ENCODE peak calls at places on chromosome 20, in seven cellular contexts. P is breast epithelium, Y is GM12878, F is esophagus muscularis mucosa, E is HCT116, O is endothelial cell of umbilical vein, C is stomach. T is an unnamed sample.
A peak's percentile ranks its signal among the peaks of the same experiment; 100 is the strongest.

GRCh38 chr20:41862023-41862422 is 243.8 kb upstream of the CHD6 start:
- DNase-seq in P (no peak), Y (no peak), F (no peak), E (no peak), O (no peak), C (no peak), T (no peak)

GRCh38 chr20:51696304-51697118 is 71.7 kb downstream of the ATP9A start:
- DNase-seq in P (no peak), Y (no peak), F (no peak), E (no peak), O (peak; percentile 65), C (no peak), T (no peak)

GRCh38 chr20:57659789-57660509 is 39.7 kb upstream of the ZBP1 start:
- DNase-seq in P (peak; percentile 30), Y (no peak), F (no peak), E (no peak), O (no peak), C (peak; percentile 18), T (no peak)

GRCh38 chr20:63025534-63026331 is 19.0 kb upstream of the BHLHE23 start:
- DNase-seq in P (no peak), Y (no peak), F (no peak), E (no peak), O (no peak), C (no peak), T (no peak)

GRCh38 chr20:15763344-15763743 is 809.9 kb downstream of the KIF16B start:
- DNase-seq in P (no peak), Y (no peak), F (no peak), E (no peak), O (no peak), C (no peak), T (no peak)

GRCh38 chr20:8153281-8153908 is 21.3 kb downstream of the PLCB1 start:
- DNase-seq in P (no peak), Y (peak; percentile 51), F (no peak), E (no peak), O (peak; percentile 88), C (no peak), T (no peak)

GRCh38 chr20:33016581-33017109 is 9.1 kb downstream of the BPIFB2 start:
- DNase-seq in P (no peak), Y (no peak), F (no peak), E (no peak), O (no peak), C (no peak), T (no peak)

GRCh38 chr20:36273414-36274247 is 32.5 kb upstream of the DLGAP4 start:
- DNase-seq in P (no peak), Y (no peak), F (no peak), E (peak; percentile 4), O (peak; percentile 26), C (no peak), T (peak; percentile 12)

GRCh38 chr20:58043122-58043865 is 185.2 kb downstream of the ANKRD60 start:
- DNase-seq in P (no peak), Y (no peak), F (peak; percentile 62), E (no peak), O (no peak), C (no peak), T (no peak)

GRCh38 chr20:8104252-8104651 is 27.8 kb upstream of the PLCB1 start:
- DNase-seq in P (no peak), Y (no peak), F (no peak), E (no peak), O (no peak), C (no peak), T (no peak)

GRCh38 chr20:56875052-56875663 is 246.1 kb downstream of the TFAP2C start:
- DNase-seq in P (no peak), Y (no peak), F (no peak), E (peak; percentile 10), O (no peak), C (no peak), T (peak; percentile 18)

GRCh38 chr20:17611540-17612286 is 41.8 kb downstream of the DSTN start:
- DNase-seq in P (no peak), Y (no peak), F (peak; percentile 92), E (peak; percentile 6), O (no peak), C (peak; percentile 72), T (no peak)

GRCh38 chr20:22403860-22404608 is 180.3 kb downstream of the FOXA2 start:
- DNase-seq in P (no peak), Y (no peak), F (no peak), E (no peak), O (no peak), C (no peak), T (no peak)

GRCh38 chr20:57596998-57597939 is 23.0 kb downstream of the ZBP1 start:
- DNase-seq in P (no peak), Y (no peak), F (no peak), E (peak; percentile 8), O (peak; percentile 17), C (peak; percentile 77), T (no peak)

GRCh38 chr20:39661833-39662232 is 699.7 kb downstream of the DHX35 start:
- DNase-seq in P (no peak), Y (no peak), F (no peak), E (no peak), O (peak; percentile 7), C (no peak), T (no peak)

GRCh38 chr20:62068997-62069396 is 3.3 kb upstream of the TAF4 start:
- DNase-seq in P (peak; percentile 14), Y (no peak), F (no peak), E (no peak), O (no peak), C (no peak), T (no peak)

GRCh38 chr20:63833776-63834544 is 2.9 kb upstream of the ZBTB46 start:
- DNase-seq in P (no peak), Y (no peak), F (no peak), E (no peak), O (no peak), C (no peak), T (no peak)

GRCh38 chr20:52190437-52191131 is 995 bp downstream of the ZFP64 start:
- DNase-seq in P (no peak), Y (no peak), F (no peak), E (peak; percentile 6), O (peak; percentile 32), C (peak; percentile 34), T (peak; percentile 13)

GRCh38 chr20:63624486-63624885 is 2.4 kb downstream of the GMEB2 start:
- DNase-seq in P (no peak), Y (no peak), F (no peak), E (no peak), O (no peak), C (no peak), T (no peak)

GRCh38 chr20:31547017-31547675 is 32.9 kb downstream of the HM13 start:
- DNase-seq in P (peak; percentile 85), Y (peak; percentile 57), F (peak; percentile 96), E (peak; percentile 83), O (peak; percentile 95), C (peak; percentile 86), T (peak; percentile 91)
- TF ChIP-seq POLR2AphosphoS5 in P (peak; percentile 85), Y (peak; percentile 87), F (peak; percentile 93), E (peak; percentile 85), O (peak; percentile 85), C (peak; percentile 57), T (peak; percentile 97)

DNA sequence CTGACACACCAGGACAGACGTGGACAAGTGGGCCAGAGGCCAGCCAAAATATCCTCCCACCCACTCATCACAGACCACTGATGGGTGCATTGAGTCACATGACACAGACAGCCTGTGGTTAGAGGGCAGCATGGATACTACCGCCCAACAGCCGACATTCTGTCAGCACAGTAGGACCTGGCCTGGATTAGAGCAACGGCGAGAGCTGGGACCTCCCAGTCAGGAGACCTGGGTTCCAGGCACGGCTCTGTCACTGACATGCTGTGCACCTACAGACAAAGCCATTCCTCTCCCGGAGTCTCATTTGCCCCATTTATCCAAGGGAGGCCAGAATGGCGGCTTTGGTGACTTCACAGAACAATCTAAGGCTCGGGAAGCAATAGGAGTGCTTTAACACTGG is 8.0 kb downstream of the ZNF335 start:
- DNase-seq in P (peak; percentile 6), Y (no peak), F (no peak), E (no peak), O (no peak), C (no peak), T (no peak)
- H3K4me1 ChIP-seq in P (no peaks in the 10 kb centered on the region), Y (peaks cover 18% of the 10 kb centered on the region), F (peaks cover 7% of the 10 kb centered on the region), E (no peaks in the 10 kb centered on the region), O (no peaks in the 10 kb centered on the region), C (peaks cover 9% of the 10 kb centered on the region), T (no peaks in the 10 kb centered on the region)

DNA sequence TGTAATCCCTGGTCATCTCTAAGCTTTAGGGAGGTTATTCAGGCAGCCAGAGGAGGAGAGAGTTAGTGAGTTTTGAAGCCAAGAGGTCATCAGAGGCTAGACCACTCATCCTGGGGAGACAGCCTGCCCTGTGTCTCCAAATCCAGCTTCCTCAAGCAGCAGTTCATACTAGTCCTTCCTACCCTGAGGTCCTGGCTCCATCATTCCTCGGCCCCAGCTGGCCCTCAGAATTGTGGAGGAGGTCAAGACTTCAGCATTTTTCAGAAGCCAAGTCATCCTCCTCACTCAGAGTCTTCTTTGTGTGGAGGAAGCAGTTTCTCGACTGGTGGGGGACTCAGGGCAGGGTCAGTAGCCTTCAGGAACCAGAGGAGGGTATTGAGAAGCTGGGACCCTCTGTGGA is 12.4 kb upstream of the KIAA1755 start:
- DNase-seq in P (no peak), Y (no peak), F (no peak), E (no peak), O (peak; percentile 61), C (no peak), T (no peak)
- H3K27ac ChIP-seq in P (peak overlapping the region; percentile 25), Y (no peak overlapping the region), F (peak overlapping the region; percentile 16), E (no peak overlapping the region), O (peak overlapping the region; percentile 77), C (no peak overlapping the region), T (no peak overlapping the region)

GRCh38 chr20:6630494-6630893 is 137.0 kb upstream of the BMP2 start:
- DNase-seq in P (no peak), Y (no peak), F (no peak), E (no peak), O (peak; percentile 34), C (no peak), T (no peak)

GRCh38 chr20:6632187-6632586 is 135.3 kb upstream of the BMP2 start:
- DNase-seq in P (no peak), Y (no peak), F (peak; percentile 70), E (no peak), O (no peak), C (no peak), T (no peak)

GRCh38 chr20:6623989-6624388 is 143.5 kb upstream of the BMP2 start:
- DNase-seq in P (no peak), Y (peak; percentile 66), F (peak; percentile 39), E (no peak), O (peak; percentile 47), C (no peak), T (no peak)

GRCh38 chr20:6626805-6627204 is 140.7 kb upstream of the BMP2 start:
- DNase-seq in P (no peak), Y (no peak), F (no peak), E (no peak), O (no peak), C (no peak), T (no peak)

GRCh38 chr20:6629564-6629963 is 137.9 kb upstream of the BMP2 start:
- DNase-seq in P (no peak), Y (no peak), F (no peak), E (no peak), O (no peak), C (no peak), T (no peak)
- TF ChIP-seq POLR2AphosphoS5 in P (no peak), Y (no peak), F (no peak), E (no peak), O (no peak), C (no peak), T (no peak)